ENCODE peak calls at places on chromosomes 6 and 20, in four cellular contexts. One of them, this sample, is unnamed.

GRCh38 chr20:64146301-64146935 is 17.8 kb upstream of the MYT1 start:
- DNase-seq in breast epithelium: no peak
- DNase-seq in spleen: peak; percentile 10
- DNase-seq in B cell: no peak
- DNase-seq in this sample: no peak

GRCh38 chr20:53857723-53858236 is 212.6 kb downstream of the BCAS1 start:
- DNase-seq in spleen: no peak
- DNase-seq in breast epithelium: no peak
- DNase-seq in B cell: no peak
- DNase-seq in this sample: no peak

GRCh38 chr6:117676577-117677218 is 1.4 kb downstream of the NUS1 start:
- DNase-seq in spleen: no peak
- DNase-seq in B cell: no peak
- DNase-seq in breast epithelium: no peak
- DNase-seq in this sample: no peak

GRCh38 chr6:43665376-43665775 is 20.5 kb downstream of the RSPH9 start:
- DNase-seq in spleen: no peak
- DNase-seq in breast epithelium: no peak
- DNase-seq in B cell: no peak
- DNase-seq in this sample: peak; percentile 30

GRCh38 chr20:37479925-37480691 is 40.9 kb upstream of the NNAT start:
- DNase-seq in spleen: no peak
- DNase-seq in breast epithelium: no peak
- DNase-seq in B cell: no peak
- DNase-seq in this sample: no peak

GRCh38 chr20:40512567-40512966 is 176.5 kb downstream of the MAFB start:
- DNase-seq in breast epithelium: no peak
- DNase-seq in B cell: no peak
- DNase-seq in spleen: no peak
- DNase-seq in this sample: no peak

GRCh38 chr6:30767158-30767943 is 23.0 kb upstream of the IER3 start:
- DNase-seq in spleen: no peak
- DNase-seq in B cell: no peak
- DNase-seq in breast epithelium: no peak
- DNase-seq in this sample: no peak

GRCh38 chr6:25889877-25890853 is 16.1 kb upstream of the SLC17A3 start:
- DNase-seq in spleen: no peak
- DNase-seq in B cell: no peak
- DNase-seq in breast epithelium: no peak
- DNase-seq in this sample: peak; percentile 66

GRCh38 chr20:5806457-5807263 is 56.5 kb downstream of the SHLD1 start:
- DNase-seq in spleen: no peak
- DNase-seq in B cell: no peak
- DNase-seq in breast epithelium: no peak
- DNase-seq in this sample: no peak

GRCh38 chr6:113160716-113161115 is 696.4 kb upstream of the MARCKS start:
- DNase-seq in spleen: no peak
- DNase-seq in breast epithelium: no peak
- DNase-seq in B cell: no peak
- DNase-seq in this sample: no peak

GRCh38 chr20:46458891-46459750 is 52.7 kb upstream of the ELMO2 start:
- DNase-seq in B cell: no peak
- DNase-seq in breast epithelium: no peak
- DNase-seq in spleen: no peak
- DNase-seq in this sample: peak; percentile 23

GRCh38 chr6:150685860-150686259 is 86.2 kb downstream of the PLEKHG1 start:
- DNase-seq in breast epithelium: no peak
- DNase-seq in spleen: peak; percentile 88
- DNase-seq in B cell: no peak
- DNase-seq in this sample: peak; percentile 52

GRCh38 chr6:91241946-91242613 is 655.2 kb upstream of the MAP3K7 start:
- DNase-seq in breast epithelium: no peak
- DNase-seq in B cell: no peak
- DNase-seq in spleen: no peak
- DNase-seq in this sample: no peak

GRCh38 chr6:43871933-43872332 is 101.9 kb downstream of the VEGFA start:
- DNase-seq in breast epithelium: no peak
- DNase-seq in B cell: no peak
- DNase-seq in spleen: no peak
- DNase-seq in this sample: no peak

GRCh38 chr20:34704177-34705007 is at the start of gene TP53INP2:
- DNase-seq in B cell: peak; percentile 94
- DNase-seq in spleen: peak; percentile 95
- DNase-seq in breast epithelium: peak; percentile 90
- DNase-seq in this sample: peak; percentile 91

GRCh38 chr20:3766832-3767433 is 620 bp downstream of the ADISSP start:
- DNase-seq in spleen: no peak
- DNase-seq in breast epithelium: no peak
- DNase-seq in B cell: no peak
- DNase-seq in this sample: no peak

GRCh38 chr6:6940031-6940664 is 167.6 kb upstream of the RREB1 start:
- DNase-seq in breast epithelium: no peak
- DNase-seq in spleen: no peak
- DNase-seq in B cell: no peak
- DNase-seq in this sample: no peak

GRCh38 chr6:72411872-72412708 is 209.8 kb upstream of the KCNQ5 start:
- DNase-seq in breast epithelium: peak; percentile 75
- DNase-seq in B cell: peak; percentile 62
- DNase-seq in spleen: peak; percentile 89
- DNase-seq in this sample: peak; percentile 80

GRCh38 chr6:116349216-116349615 is 21.5 kb upstream of the DSE start:
- DNase-seq in B cell: no peak
- DNase-seq in breast epithelium: no peak
- DNase-seq in spleen: no peak
- DNase-seq in this sample: no peak

GRCh38 chr6:14924126-14925024 is 321.5 kb upstream of the JARID2 start:
- DNase-seq in B cell: no peak
- DNase-seq in breast epithelium: no peak
- DNase-seq in spleen: no peak
- DNase-seq in this sample: no peak

GRCh38 chr6:37319156-37319555 is 34.6 kb upstream of the RNF8 start:
- DNase-seq in spleen: no peak
- DNase-seq in breast epithelium: no peak
- DNase-seq in B cell: no peak
- DNase-seq in this sample: no peak

GRCh38 chr6:27617700-27618689 is 145.1 kb upstream of the ZNF184 start:
- DNase-seq in B cell: no peak
- DNase-seq in breast epithelium: no peak
- DNase-seq in spleen: no peak
- DNase-seq in this sample: peak; percentile 43

GRCh38 chr20:56537997-56538396 is 5.0 kb downstream of the FAM209B start:
- DNase-seq in B cell: no peak
- DNase-seq in breast epithelium: no peak
- DNase-seq in spleen: no peak
- DNase-seq in this sample: no peak

GRCh38 chr20:1263853-1264252 is 2.2 kb upstream of the SNPH start:
- DNase-seq in B cell: no peak
- DNase-seq in spleen: no peak
- DNase-seq in breast epithelium: no peak
- DNase-seq in this sample: no peak

GRCh38 chr20:63381781-63382431 is 20.8 kb upstream of the CHRNA4 start:
- DNase-seq in B cell: peak; percentile 86
- DNase-seq in spleen: no peak
- DNase-seq in breast epithelium: no peak
- DNase-seq in this sample: peak; percentile 65

GRCh38 chr6:134982161-134982560 is 32.3 kb upstream of the ALDH8A1 start:
- DNase-seq in B cell: no peak
- DNase-seq in breast epithelium: no peak
- DNase-seq in spleen: no peak
- DNase-seq in this sample: no peak
- TF ChIP-seq CTCF in B cell: no peak
- TF ChIP-seq CTCF in breast epithelium: no peak
- TF ChIP-seq CTCF in spleen: no peak
- TF ChIP-seq CTCF in this sample: no peak

GRCh38 chr20:60102665-60103210 is 144.5 kb downstream of the CDH26 start:
- DNase-seq in spleen: no peak
- DNase-seq in breast epithelium: no peak
- DNase-seq in B cell: no peak
- DNase-seq in this sample: no peak
- TF ChIP-seq CTCF in spleen: no peak
- TF ChIP-seq CTCF in breast epithelium: no peak
- TF ChIP-seq CTCF in B cell: no peak
- TF ChIP-seq CTCF in this sample: no peak

GRCh38 chr6:135073757-135074393 is 19.3 kb upstream of the HBS1L start:
- DNase-seq in B cell: no peak
- DNase-seq in breast epithelium: no peak
- DNase-seq in spleen: no peak
- DNase-seq in this sample: no peak

GRCh38 chr6:135072753-135073152 is 18.1 kb upstream of the HBS1L start:
- DNase-seq in spleen: no peak
- DNase-seq in breast epithelium: no peak
- DNase-seq in B cell: no peak
- DNase-seq in this sample: no peak

GRCh38 chr6:135073217-135073616 is 18.6 kb upstream of the HBS1L start:
- DNase-seq in spleen: no peak
- DNase-seq in breast epithelium: no peak
- DNase-seq in B cell: no peak
- DNase-seq in this sample: no peak

GRCh38 chr6:135075018-135075417 is 20.4 kb upstream of the HBS1L start:
- DNase-seq in spleen: no peak
- DNase-seq in B cell: no peak
- DNase-seq in breast epithelium: no peak
- DNase-seq in this sample: no peak
- TF ChIP-seq CTCF in spleen: no peak
- TF ChIP-seq CTCF in B cell: no peak
- TF ChIP-seq CTCF in breast epithelium: no peak
- TF ChIP-seq CTCF in this sample: no peak

DNA sequence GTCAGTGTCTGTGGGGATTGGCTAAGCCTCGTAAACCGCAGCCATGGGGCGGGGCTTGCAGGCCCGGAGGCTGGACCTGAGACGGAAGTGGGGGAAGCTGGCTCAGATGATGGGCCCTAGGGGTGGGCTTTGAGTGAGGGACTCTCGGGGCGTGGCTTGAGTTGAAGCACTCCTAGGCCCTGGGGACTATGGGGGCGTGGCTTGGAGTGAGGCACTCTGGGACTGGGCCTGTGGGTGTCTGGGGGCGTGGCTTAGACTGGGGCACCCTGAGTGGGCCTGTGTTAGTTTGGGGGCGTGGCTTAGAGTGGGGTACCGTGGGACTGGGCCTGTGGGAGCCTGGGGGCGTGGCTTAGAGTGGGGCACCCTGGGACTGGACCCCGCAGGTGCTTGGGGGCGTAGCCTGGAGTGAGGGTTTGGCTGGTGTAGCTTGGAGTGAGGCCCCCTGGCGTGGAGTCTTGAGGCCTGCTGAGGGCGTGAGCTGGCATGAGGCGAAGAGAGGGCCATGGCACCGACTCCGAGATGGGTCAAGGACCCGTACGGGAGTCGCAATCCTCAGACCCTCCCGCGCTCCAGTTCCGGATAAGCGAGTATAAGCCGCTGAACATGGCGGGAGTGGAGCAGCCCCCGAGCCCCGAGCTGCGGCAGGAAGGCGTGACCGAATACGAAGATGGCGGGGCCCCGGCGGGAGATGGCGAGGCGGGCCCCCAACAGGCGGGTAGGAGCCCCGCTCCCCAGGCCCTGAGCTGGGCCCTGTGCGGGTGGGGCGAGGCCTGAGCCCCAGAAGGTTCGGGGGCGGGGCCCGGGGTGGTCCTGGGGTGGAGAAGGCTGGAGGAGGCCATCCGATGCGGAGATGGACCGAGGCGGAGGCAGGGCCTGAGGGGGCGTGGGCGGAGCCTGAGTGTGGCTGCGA is 6.8 kb downstream of the L3MBTL1 start:
- DNase-seq in B cell: peak; percentile 93
- DNase-seq in breast epithelium: peak; percentile 95
- DNase-seq in spleen: peak; percentile 97
- DNase-seq in this sample: peak; percentile 100
- TF ChIP-seq CTCF in B cell: peak; percentile 34
- TF ChIP-seq CTCF in breast epithelium: no peak
- TF ChIP-seq CTCF in spleen: peak; percentile 37
- TF ChIP-seq CTCF in this sample: peak; percentile 40

DNA sequence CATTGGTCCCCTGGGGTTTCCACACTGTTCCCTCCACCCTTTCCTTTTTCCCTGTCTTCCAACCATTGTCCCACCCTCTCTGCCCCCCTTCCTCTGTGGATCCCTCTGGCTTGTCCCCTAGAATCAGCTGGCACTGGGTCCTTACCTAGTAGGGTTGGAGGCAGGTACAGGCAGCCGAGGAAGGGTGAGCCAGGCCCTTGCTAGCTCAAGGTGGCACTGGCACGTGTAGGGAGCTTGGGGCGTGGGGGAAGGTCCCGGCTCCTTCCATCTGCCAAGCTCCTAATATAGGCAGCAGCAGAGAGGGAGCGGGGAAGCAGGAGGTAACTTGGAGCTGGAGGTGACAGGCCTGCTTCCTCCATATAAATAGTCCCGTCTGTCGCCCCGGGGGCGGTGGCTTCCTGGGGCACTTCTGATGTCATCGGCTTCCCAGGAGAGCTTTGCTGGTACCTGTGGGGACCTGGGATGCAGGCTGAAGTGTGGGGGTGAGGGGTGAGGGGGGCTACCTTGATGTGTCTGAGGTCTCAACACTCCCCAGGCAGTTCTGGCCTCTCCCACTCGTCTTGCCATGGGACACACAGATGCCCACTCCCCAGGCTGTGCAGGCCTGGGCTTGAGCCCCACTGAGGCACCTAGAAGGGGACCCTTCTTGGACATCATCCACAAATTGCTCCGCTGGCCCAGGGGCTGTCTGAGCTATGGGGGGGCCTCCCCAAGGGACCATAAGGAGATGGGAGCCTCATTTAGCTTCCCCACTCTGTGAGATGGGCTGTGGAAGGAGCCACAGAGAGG is 155.3 kb upstream of the MLN start:
- DNase-seq in B cell: no peak
- DNase-seq in spleen: peak; percentile 40
- DNase-seq in breast epithelium: no peak
- DNase-seq in this sample: no peak
- TF ChIP-seq CTCF in B cell: no peak
- TF ChIP-seq CTCF in spleen: no peak
- TF ChIP-seq CTCF in breast epithelium: no peak
- TF ChIP-seq CTCF in this sample: peak; percentile 19

GRCh38 chr6:17885079-17885478 is 102.4 kb downstream of the KIF13A start:
- DNase-seq in spleen: no peak
- DNase-seq in B cell: no peak
- DNase-seq in breast epithelium: no peak
- DNase-seq in this sample: no peak
- TF ChIP-seq CTCF in spleen: no peak
- TF ChIP-seq CTCF in B cell: no peak
- TF ChIP-seq CTCF in breast epithelium: no peak
- TF ChIP-seq CTCF in this sample: no peak

GRCh38 chr20:36175475-36175995 is 21.0 kb downstream of the EPB41L1 start:
- DNase-seq in B cell: no peak
- DNase-seq in breast epithelium: no peak
- DNase-seq in spleen: peak; percentile 39
- DNase-seq in this sample: no peak
- TF ChIP-seq CTCF in B cell: no peak
- TF ChIP-seq CTCF in breast epithelium: no peak
- TF ChIP-seq CTCF in spleen: no peak
- TF ChIP-seq CTCF in this sample: no peak